ENCODE peak calls at places on chromosomes 5 and 9, in seven cellular contexts. G is brain microvascular endothelial cell, I is stomach, B is fibroblast of the aortic adventitia, M is lung, Y is adrenal gland, P is psoas muscle. S is an unnamed sample.

GRCh38 chr5:370959-371810 is 49.7 kb downstream of the AHRR start:
- DNase-seq in Y (no peak), P (no peak), G (no peak), M (no peak), B (no peak), I (peak; percentile 22), S (peak; percentile 11)

GRCh38 chr9:115127191-115127817 is 9.3 kb upstream of the TNC start:
- DNase-seq in M (no peak), B (peak; percentile 62), Y (no peak), I (no peak), P (no peak), G (peak; percentile 49), S (peak; percentile 51)

GRCh38 chr9:9337129-9337528 is 1275.7 kb downstream of the PTPRD start:
- DNase-seq in B (no peak), P (no peak), M (no peak), G (no peak), Y (no peak), I (no peak), S (no peak)

GRCh38 chr9:92725726-92726125 is 38.9 kb downstream of the BICD2 start:
- DNase-seq in Y (no peak), G (no peak), B (no peak), I (peak; percentile 14), M (peak; percentile 14), P (no peak), S (no peak)

GRCh38 chr9:99039388-99040182 is 65.3 kb upstream of the TGFBR1 start:
- DNase-seq in M (no peak), Y (no peak), G (no peak), B (no peak), I (no peak), P (no peak), S (peak; percentile 48)

GRCh38 chr5:150113047-150113744 is 26.8 kb upstream of the CSF1R start:
- DNase-seq in G (no peak), B (peak; percentile 31), P (no peak), M (peak; percentile 27), Y (no peak), I (peak; percentile 25), S (peak; percentile 33)

GRCh38 chr5:58925627-58926545 is 343.0 kb downstream of the RAB3C start:
- DNase-seq in B (no peak), P (no peak), M (no peak), G (no peak), I (no peak), Y (peak; percentile 75), S (no peak)

GRCh38 chr5:18967637-18968036 is 1020.4 kb downstream of the CDH18 start:
- DNase-seq in M (no peak), Y (no peak), I (no peak), B (no peak), G (no peak), P (no peak), S (no peak)

GRCh38 chr5:59407967-59408366 is 485.6 kb downstream of the PDE4D start:
- DNase-seq in G (no peak), I (no peak), Y (no peak), P (no peak), M (no peak), B (no peak), S (no peak)

GRCh38 chr5:75338408-75338807 is 1.4 kb downstream of the HMGCR start:
- DNase-seq in I (no peak), M (no peak), B (no peak), G (no peak), P (no peak), Y (no peak), S (no peak)

GRCh38 chr5:761854-762685 is 22.5 kb downstream of the ZDHHC11B start:
- DNase-seq in M (peak; percentile 98), B (no peak), P (no peak), I (peak; percentile 26), Y (peak; percentile 24), G (no peak), S (no peak)

GRCh38 chr5:146588806-146589355 is 72.9 kb upstream of the GPR151 start:
- DNase-seq in Y (no peak), M (no peak), P (no peak), I (no peak), G (no peak), B (no peak), S (no peak)

GRCh38 chr9:130287736-130288135 is 22.2 kb downstream of the HMCN2 start:
- DNase-seq in I (no peak), G (no peak), Y (no peak), M (no peak), B (no peak), P (no peak), S (no peak)

GRCh38 chr5:74206571-74207550 is 433.7 kb downstream of the ENC1 start:
- DNase-seq in B (peak; percentile 70), M (peak; percentile 59), I (peak; percentile 45), Y (peak; percentile 45), G (peak; percentile 73), P (peak; percentile 86), S (peak; percentile 90)

GRCh38 chr9:85212887-85213286 is 528.9 kb downstream of the AGTPBP1 start:
- DNase-seq in G (peak; percentile 90), Y (no peak), M (no peak), I (no peak), B (peak; percentile 73), P (no peak), S (peak; percentile 82)

GRCh38 chr9:130138791-130139190 is 33.4 kb upstream of the NCS1 start:
- DNase-seq in B (peak; percentile 98), G (peak; percentile 92), I (no peak), P (peak; percentile 70), Y (peak; percentile 94), M (peak; percentile 42), S (peak; percentile 95)

GRCh38 chr5:179414459-179415215 is 69.4 kb upstream of the ADAMTS2 start:
- DNase-seq in M (no peak), G (no peak), B (no peak), I (no peak), Y (no peak), P (no peak), S (no peak)

GRCh38 chr5:133552925-133553525 is 59.3 kb downstream of the FSTL4 start:
- DNase-seq in I (peak; percentile 55), Y (peak; percentile 56), G (peak; percentile 30), B (peak; percentile 50), P (peak; percentile 57), M (peak; percentile 56), S (peak; percentile 38)

GRCh38 chr9:123425836-123426365 is 69.9 kb downstream of the CRB2 start:
- DNase-seq in B (no peak), Y (no peak), M (no peak), P (no peak), I (peak; percentile 22), G (no peak), S (no peak)

GRCh38 chr5:55994998-55995914 is 493 bp upstream of the IL6ST start:
- DNase-seq in Y (peak; percentile 99), M (peak; percentile 96), G (peak; percentile 95), B (peak; percentile 97), I (peak; percentile 98), P (peak; percentile 99), S (peak; percentile 97)
- TF ChIP-seq CTCF in Y (peak; percentile 5), M (no peak), G (no peak), B (no peak), I (peak; percentile 15), P (no peak), S (no peak)

DNA sequence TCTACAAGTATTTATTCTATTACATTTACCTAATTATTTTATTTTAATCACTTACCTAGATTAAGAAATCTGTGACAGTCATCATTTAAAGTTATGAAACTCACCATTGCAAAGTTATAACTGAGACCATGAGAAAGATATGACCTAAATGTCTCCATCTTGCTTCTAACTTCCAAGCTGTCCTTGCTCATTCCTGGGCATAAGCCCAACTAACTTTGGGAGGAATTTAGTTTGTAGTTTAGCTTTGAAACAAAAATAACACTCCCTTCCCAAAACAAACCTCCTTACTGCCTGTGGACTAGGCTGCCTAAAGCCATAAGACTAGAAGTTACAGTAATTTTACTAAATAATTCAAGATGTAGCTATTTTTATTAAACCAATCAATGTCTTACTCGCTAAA is 195.6 kb upstream of the RAI14 start:
- DNase-seq in I (no peak), M (no peak), Y (no peak), G (no peak), P (no peak), B (peak; percentile 10), S (peak; percentile 61)
- H3K4me3 ChIP-seq in I (no peak overlapping the region), M (no peak overlapping the region), Y (no peak overlapping the region), G (no peak overlapping the region), P (no peak overlapping the region), B (no peak overlapping the region), S (no peak overlapping the region)

DNA sequence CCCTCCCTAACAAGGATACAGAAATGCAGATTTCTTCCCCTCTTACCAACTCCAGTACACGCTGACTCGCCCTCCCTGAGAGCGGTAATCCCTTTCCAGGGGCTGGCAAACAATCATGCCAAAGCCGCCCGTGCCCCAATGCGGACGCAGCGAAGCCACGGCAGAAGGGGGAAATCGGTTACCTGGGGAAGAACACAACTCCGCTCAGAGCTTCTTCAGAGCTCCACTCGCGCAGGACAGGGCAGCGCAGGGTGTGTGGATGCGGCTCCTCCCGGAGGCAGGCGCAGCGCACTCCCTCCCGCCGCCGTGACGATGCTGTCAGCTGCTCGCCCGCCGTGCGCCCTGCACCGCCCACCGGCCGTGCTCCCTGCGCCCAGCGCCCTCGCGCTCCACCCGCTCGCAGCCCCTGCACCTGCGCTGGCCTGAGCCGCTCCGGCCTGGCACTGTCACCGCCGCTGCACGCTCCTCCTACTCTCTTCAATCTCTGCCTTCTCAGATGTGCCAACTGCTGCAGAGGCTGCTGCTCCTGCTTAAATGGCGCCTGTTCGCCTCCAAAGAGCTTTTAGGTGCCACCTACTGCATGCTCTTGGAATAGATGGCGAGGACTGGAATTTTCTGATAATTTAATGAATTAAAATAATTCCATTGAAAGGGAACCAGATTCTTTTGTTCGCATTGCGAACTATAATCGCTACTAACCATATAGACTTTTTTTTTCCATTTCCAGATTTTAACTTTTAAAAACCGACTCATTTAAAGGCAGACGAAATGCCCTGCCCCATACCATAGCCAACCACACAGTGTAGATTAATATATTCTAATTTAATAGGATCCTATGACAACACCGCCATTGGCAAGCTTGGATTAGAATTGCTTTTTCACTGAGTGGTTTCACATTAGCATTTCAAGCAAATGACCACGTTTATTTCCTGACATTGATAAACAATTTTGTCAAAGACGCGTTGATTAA is at the start of gene DIRAS2:
- DNase-seq in M (peak; percentile 50), B (peak; percentile 56), P (peak; percentile 55), I (peak; percentile 67), G (peak; percentile 46), Y (peak; percentile 28), S (peak; percentile 44)
- TF ChIP-seq CTCF in M (no peak), B (peak; percentile 53), P (peak; percentile 31), I (peak; percentile 28), G (peak; percentile 56), Y (peak; percentile 24), S (peak; percentile 56)

DNA sequence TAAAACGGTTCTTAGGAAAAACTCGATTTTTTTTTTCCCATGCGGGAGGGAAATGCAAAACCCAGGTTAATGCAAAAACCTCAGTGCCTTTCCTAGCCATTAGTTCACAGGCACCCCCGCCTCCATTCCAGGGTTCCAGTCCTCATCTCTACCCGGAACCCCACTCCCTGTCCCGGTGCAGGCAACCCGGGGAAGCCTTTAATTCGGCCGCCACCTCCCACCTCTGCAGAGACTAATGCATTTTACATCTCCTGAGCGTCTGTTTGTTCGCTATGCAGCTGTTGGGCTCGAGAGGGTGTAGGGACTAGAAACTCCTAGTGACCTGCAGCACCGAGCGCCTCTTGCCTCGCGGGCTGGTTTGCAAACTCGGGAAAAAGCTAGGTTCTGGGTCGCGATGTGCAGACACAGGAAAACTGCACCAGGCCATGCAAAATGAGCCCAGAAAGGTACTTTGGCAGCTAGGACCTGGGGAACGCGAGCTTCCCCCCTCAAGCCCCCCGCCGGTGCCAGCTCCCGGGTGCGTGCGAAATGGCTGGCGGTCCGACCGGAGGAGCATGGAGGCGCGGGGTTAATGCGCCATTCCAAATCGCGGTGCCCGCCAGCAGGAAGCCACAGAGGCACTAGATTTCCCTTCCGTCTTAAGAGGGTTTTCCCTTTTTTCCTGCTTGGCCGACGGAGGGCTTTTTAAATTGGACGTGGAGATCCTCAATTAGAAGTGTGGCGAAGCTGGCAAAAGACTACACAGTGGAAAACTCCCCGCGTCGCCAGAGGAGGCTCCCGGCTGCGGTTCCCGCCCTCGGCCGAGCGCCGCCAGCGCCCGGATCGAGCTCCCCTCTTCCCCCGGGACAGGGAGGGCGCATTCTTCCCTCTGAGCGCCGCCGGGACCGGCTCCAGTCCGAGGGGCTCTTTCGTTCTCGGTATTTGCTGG is 3.4 kb downstream of the GDNF start:
- DNase-seq in P (peak; percentile 59), M (no peak), I (no peak), Y (no peak), B (peak; percentile 48), G (no peak), S (peak; percentile 67)
- H3K4me3 ChIP-seq in P (peak overlapping the region; percentile 73), M (no peak overlapping the region), I (peak overlapping the region; percentile 48), Y (no peak overlapping the region), B (peak overlapping the region; percentile 62), G (peak overlapping the region; percentile 69), S (peak overlapping the region; percentile 93)